ENCODE peak calls at places on chromosomes 1 and 21, in nine cellular contexts. One of them, this sample, is unnamed.

GRCh38 chr1:40351124-40351523 is 22.4 kb upstream of the SMAP2 start:
- DNase-seq in prostate gland: no peak
- DNase-seq in suprapubic skin: no peak
- DNase-seq in transverse colon: no peak
- DNase-seq in stomach: no peak
- DNase-seq in K562: no peak
- DNase-seq in esophagus muscularis mucosa: no peak
- DNase-seq in breast epithelium: no peak
- DNase-seq in GM12891: no peak
- DNase-seq in this sample: no peak

GRCh38 chr1:94562502-94563260 is 21.1 kb upstream of the F3 start:
- DNase-seq in transverse colon: peak; percentile 62
- DNase-seq in GM12891: no peak
- DNase-seq in prostate gland: peak; percentile 69
- DNase-seq in K562: no peak
- DNase-seq in suprapubic skin: no peak
- DNase-seq in esophagus muscularis mucosa: no peak
- DNase-seq in stomach: peak; percentile 65
- DNase-seq in breast epithelium: no peak
- DNase-seq in this sample: no peak

GRCh38 chr1:13554798-13555197 is 28.8 kb upstream of the PDPN start:
- DNase-seq in K562: no peak
- DNase-seq in GM12891: no peak
- DNase-seq in esophagus muscularis mucosa: no peak
- DNase-seq in stomach: no peak
- DNase-seq in suprapubic skin: peak; percentile 59
- DNase-seq in prostate gland: no peak
- DNase-seq in breast epithelium: no peak
- DNase-seq in transverse colon: no peak
- DNase-seq in this sample: no peak

GRCh38 chr1:46692806-46693770 is 21.4 kb downstream of the TEX38 start:
- DNase-seq in stomach: no peak
- DNase-seq in prostate gland: no peak
- DNase-seq in transverse colon: no peak
- DNase-seq in esophagus muscularis mucosa: no peak
- DNase-seq in GM12891: no peak
- DNase-seq in suprapubic skin: no peak
- DNase-seq in breast epithelium: no peak
- DNase-seq in K562: no peak
- DNase-seq in this sample: no peak

GRCh38 chr1:109649380-109649987 is 6.4 kb upstream of the GSTM4 start:
- DNase-seq in suprapubic skin: no peak
- DNase-seq in prostate gland: no peak
- DNase-seq in esophagus muscularis mucosa: peak; percentile 39
- DNase-seq in GM12891: no peak
- DNase-seq in transverse colon: no peak
- DNase-seq in breast epithelium: no peak
- DNase-seq in K562: peak; percentile 37
- DNase-seq in stomach: no peak
- DNase-seq in this sample: peak; percentile 78

GRCh38 chr1:11062965-11063401 is 3.2 kb upstream of the SRM start:
- DNase-seq in transverse colon: no peak
- DNase-seq in esophagus muscularis mucosa: no peak
- DNase-seq in breast epithelium: no peak
- DNase-seq in stomach: no peak
- DNase-seq in prostate gland: no peak
- DNase-seq in GM12891: no peak
- DNase-seq in suprapubic skin: peak; percentile 43
- DNase-seq in K562: no peak
- DNase-seq in this sample: no peak

GRCh38 chr1:216560527-216560926 is 137.3 kb upstream of the USH2A start:
- DNase-seq in breast epithelium: no peak
- DNase-seq in stomach: peak; percentile 30
- DNase-seq in transverse colon: no peak
- DNase-seq in prostate gland: no peak
- DNase-seq in esophagus muscularis mucosa: no peak
- DNase-seq in GM12891: no peak
- DNase-seq in K562: no peak
- DNase-seq in suprapubic skin: no peak
- DNase-seq in this sample: no peak

GRCh38 chr1:172883387-172883791 is 167.4 kb downstream of the TNFSF18 start:
- DNase-seq in esophagus muscularis mucosa: no peak
- DNase-seq in breast epithelium: no peak
- DNase-seq in stomach: no peak
- DNase-seq in prostate gland: no peak
- DNase-seq in K562: no peak
- DNase-seq in suprapubic skin: no peak
- DNase-seq in transverse colon: no peak
- DNase-seq in GM12891: no peak
- DNase-seq in this sample: no peak

GRCh38 chr1:186202174-186202843 is 172.7 kb downstream of the TPR start:
- DNase-seq in suprapubic skin: peak; percentile 87
- DNase-seq in esophagus muscularis mucosa: no peak
- DNase-seq in K562: no peak
- DNase-seq in stomach: no peak
- DNase-seq in transverse colon: no peak
- DNase-seq in prostate gland: no peak
- DNase-seq in GM12891: no peak
- DNase-seq in breast epithelium: peak; percentile 30
- DNase-seq in this sample: no peak

GRCh38 chr1:200150721-200151120 is 123.2 kb downstream of the NR5A2 start:
- DNase-seq in transverse colon: no peak
- DNase-seq in breast epithelium: no peak
- DNase-seq in suprapubic skin: no peak
- DNase-seq in prostate gland: no peak
- DNase-seq in stomach: no peak
- DNase-seq in esophagus muscularis mucosa: no peak
- DNase-seq in K562: peak; percentile 80
- DNase-seq in GM12891: no peak
- DNase-seq in this sample: no peak

GRCh38 chr1:199490804-199491527 is 536.5 kb upstream of the NR5A2 start:
- DNase-seq in breast epithelium: no peak
- DNase-seq in stomach: no peak
- DNase-seq in K562: no peak
- DNase-seq in suprapubic skin: no peak
- DNase-seq in transverse colon: no peak
- DNase-seq in esophagus muscularis mucosa: no peak
- DNase-seq in prostate gland: no peak
- DNase-seq in GM12891: no peak
- DNase-seq in this sample: no peak

GRCh38 chr1:43839056-43839455 is 94.5 kb upstream of the ARTN start:
- DNase-seq in suprapubic skin: no peak
- DNase-seq in K562: no peak
- DNase-seq in stomach: no peak
- DNase-seq in prostate gland: no peak
- DNase-seq in esophagus muscularis mucosa: no peak
- DNase-seq in transverse colon: no peak
- DNase-seq in breast epithelium: no peak
- DNase-seq in GM12891: no peak
- DNase-seq in this sample: no peak

GRCh38 chr1:54409156-54410142 is 3.3 kb upstream of the SSBP3 start:
- DNase-seq in GM12891: peak; percentile 37
- DNase-seq in prostate gland: no peak
- DNase-seq in esophagus muscularis mucosa: no peak
- DNase-seq in K562: peak; percentile 85
- DNase-seq in stomach: peak; percentile 28
- DNase-seq in suprapubic skin: no peak
- DNase-seq in transverse colon: peak; percentile 68
- DNase-seq in breast epithelium: no peak
- DNase-seq in this sample: no peak

GRCh38 chr1:54406339-54407181 is at the start of gene SSBP3:
- DNase-seq in stomach: peak; percentile 95
- DNase-seq in transverse colon: peak; percentile 95
- DNase-seq in GM12891: peak; percentile 93
- DNase-seq in prostate gland: peak; percentile 91
- DNase-seq in esophagus muscularis mucosa: peak; percentile 95
- DNase-seq in breast epithelium: peak; percentile 87
- DNase-seq in suprapubic skin: peak; percentile 94
- DNase-seq in K562: peak; percentile 99
- DNase-seq in this sample: no peak

GRCh38 chr1:54408701-54409066 is 2.5 kb upstream of the SSBP3 start:
- DNase-seq in stomach: no peak
- DNase-seq in GM12891: no peak
- DNase-seq in suprapubic skin: no peak
- DNase-seq in prostate gland: no peak
- DNase-seq in K562: no peak
- DNase-seq in esophagus muscularis mucosa: no peak
- DNase-seq in breast epithelium: no peak
- DNase-seq in transverse colon: no peak
- DNase-seq in this sample: no peak

GRCh38 chr1:54407201-54407956 is 1.2 kb upstream of the SSBP3 start:
- DNase-seq in transverse colon: peak; percentile 81
- DNase-seq in K562: peak; percentile 89
- DNase-seq in GM12891: peak; percentile 53
- DNase-seq in prostate gland: peak; percentile 79
- DNase-seq in breast epithelium: peak; percentile 85
- DNase-seq in stomach: peak; percentile 75
- DNase-seq in esophagus muscularis mucosa: no peak
- DNase-seq in suprapubic skin: no peak
- DNase-seq in this sample: no peak

DNA sequence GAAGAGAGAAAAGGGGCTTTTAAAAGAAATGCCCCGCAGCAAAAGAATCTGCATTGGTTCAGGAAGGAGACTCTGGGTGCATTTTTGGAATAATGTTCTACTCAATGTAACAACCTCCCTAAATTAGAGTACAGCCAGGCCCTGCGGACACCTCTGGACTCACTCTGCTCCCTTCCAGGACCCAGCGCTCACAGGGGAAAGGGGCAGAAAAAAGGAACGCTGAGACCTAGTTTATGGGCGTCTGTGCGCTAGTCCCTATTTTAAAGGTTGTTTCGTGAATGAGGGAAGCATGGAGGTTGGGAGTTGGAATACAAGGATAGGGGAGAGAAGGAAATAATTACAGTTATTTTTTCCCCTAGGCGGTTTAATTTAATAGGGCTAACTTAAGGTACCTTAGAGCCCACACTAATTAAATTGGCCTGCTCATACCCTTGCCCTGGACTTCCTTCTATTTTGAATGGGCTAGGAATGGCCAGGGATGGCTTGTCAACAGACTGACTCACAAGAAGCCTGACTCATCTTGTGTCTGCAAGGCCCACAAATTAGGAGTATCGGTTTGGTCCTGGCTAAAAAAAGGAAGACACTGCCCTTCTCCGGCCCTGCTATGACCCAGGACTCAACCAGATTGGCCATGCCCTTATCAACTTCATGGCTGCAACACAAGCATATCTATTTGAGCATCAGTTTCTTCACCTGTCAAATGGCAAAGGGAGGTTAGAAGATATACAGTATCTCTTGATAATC is 1.9 kb upstream of the SSBP3 start:
- DNase-seq in suprapubic skin: no peak
- DNase-seq in K562: peak; percentile 73
- DNase-seq in prostate gland: no peak
- DNase-seq in stomach: no peak
- DNase-seq in breast epithelium: peak; percentile 59
- DNase-seq in transverse colon: no peak
- DNase-seq in esophagus muscularis mucosa: no peak
- DNase-seq in GM12891: no peak
- DNase-seq in this sample: no peak
- TF ChIP-seq POLR2AphosphoS5 in suprapubic skin: no peak
- TF ChIP-seq POLR2AphosphoS5 in K562: peak; percentile 48
- TF ChIP-seq POLR2AphosphoS5 in prostate gland: no peak
- TF ChIP-seq POLR2AphosphoS5 in stomach: peak; percentile 47
- TF ChIP-seq POLR2AphosphoS5 in breast epithelium: no peak
- TF ChIP-seq POLR2AphosphoS5 in transverse colon: no peak
- TF ChIP-seq POLR2AphosphoS5 in esophagus muscularis mucosa: no peak
- TF ChIP-seq POLR2AphosphoS5 in GM12891: no peak
- TF ChIP-seq POLR2AphosphoS5 in this sample: no peak

DNA sequence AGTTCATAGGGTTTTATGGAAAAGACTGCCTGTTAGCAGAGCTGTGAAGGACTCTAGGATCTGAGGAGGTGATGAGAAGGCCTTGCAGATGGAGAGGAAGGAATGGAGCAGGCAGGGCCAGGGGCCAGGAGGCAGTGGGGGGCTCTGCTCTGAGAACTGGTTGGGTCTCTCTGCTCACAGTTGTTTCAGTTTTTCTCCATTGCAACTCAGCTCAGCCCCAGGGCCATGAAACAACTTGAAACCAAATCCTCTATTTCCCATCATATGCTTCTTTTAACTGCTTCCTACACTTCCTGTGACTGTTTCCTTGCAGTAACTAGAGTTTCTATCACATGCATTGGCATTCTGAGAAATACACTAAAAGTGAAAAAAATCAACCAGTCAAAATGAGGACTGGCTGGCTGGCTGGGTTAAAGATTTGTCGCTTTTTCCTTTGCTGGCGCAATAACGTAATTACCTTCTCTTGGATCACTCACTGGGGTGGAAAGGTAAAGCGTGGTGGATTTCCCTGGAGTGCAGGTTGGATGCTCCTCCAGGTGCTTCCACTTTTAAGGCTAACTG is 172.0 kb downstream of the CDC7 start:
- DNase-seq in esophagus muscularis mucosa: peak; percentile 34
- DNase-seq in suprapubic skin: no peak
- DNase-seq in prostate gland: no peak
- DNase-seq in stomach: no peak
- DNase-seq in transverse colon: no peak
- DNase-seq in K562: no peak
- DNase-seq in breast epithelium: no peak
- DNase-seq in GM12891: no peak
- DNase-seq in this sample: no peak
- TF ChIP-seq POLR2A in esophagus muscularis mucosa: no peak
- TF ChIP-seq POLR2A in suprapubic skin: no peak
- TF ChIP-seq POLR2A in prostate gland: no peak
- TF ChIP-seq POLR2A in stomach: no peak
- TF ChIP-seq POLR2A in transverse colon: no peak
- TF ChIP-seq POLR2A in K562: no peak
- TF ChIP-seq POLR2A in breast epithelium: no peak
- TF ChIP-seq POLR2A in GM12891: no peak
- TF ChIP-seq POLR2A in this sample: no peak

GRCh38 chr21:42748620-42749176 is 95.3 kb downstream of the PDE9A start:
- DNase-seq in prostate gland: no peak
- DNase-seq in breast epithelium: no peak
- DNase-seq in transverse colon: no peak
- DNase-seq in suprapubic skin: no peak
- DNase-seq in GM12891: no peak
- DNase-seq in esophagus muscularis mucosa: no peak
- DNase-seq in stomach: no peak
- DNase-seq in K562: no peak
- DNase-seq in this sample: no peak
- TF ChIP-seq POLR2AphosphoS5 in prostate gland: no peak
- TF ChIP-seq POLR2AphosphoS5 in breast epithelium: no peak
- TF ChIP-seq POLR2AphosphoS5 in transverse colon: no peak
- TF ChIP-seq POLR2AphosphoS5 in suprapubic skin: no peak
- TF ChIP-seq POLR2AphosphoS5 in GM12891: no peak
- TF ChIP-seq POLR2AphosphoS5 in esophagus muscularis mucosa: peak; percentile 77
- TF ChIP-seq POLR2AphosphoS5 in stomach: peak; percentile 4
- TF ChIP-seq POLR2AphosphoS5 in K562: no peak
- TF ChIP-seq POLR2AphosphoS5 in this sample: no peak

DNA sequence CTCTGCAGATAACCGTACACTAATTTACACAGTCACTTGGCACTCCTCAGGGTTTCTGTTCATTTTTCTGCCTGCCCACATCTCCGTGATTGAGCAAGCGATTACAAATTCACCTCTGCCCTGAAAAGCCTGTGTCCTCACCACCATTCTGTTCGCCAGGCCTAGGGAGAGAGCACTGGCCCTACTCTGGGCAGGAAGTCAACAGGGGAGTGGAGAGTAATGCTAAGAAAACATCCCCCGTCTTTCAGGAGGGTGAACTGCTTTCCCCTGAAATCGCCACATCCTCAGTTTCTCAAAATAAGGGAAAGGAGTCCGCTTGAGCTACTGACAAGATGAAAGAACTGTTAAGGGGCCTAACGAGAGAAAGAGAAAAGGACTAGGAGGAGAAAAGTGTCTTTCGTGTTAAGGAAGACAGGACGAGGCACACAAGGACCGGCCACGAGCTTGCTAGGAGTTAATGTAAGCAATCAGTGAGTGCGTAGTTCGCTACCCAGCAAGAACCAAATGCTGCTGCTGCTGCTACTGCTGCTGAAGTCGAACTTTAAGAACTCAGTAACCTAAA is 632 bp downstream of the PEX19 start:
- DNase-seq in K562: peak; percentile 26
- DNase-seq in GM12891: peak; percentile 23
- DNase-seq in prostate gland: no peak
- DNase-seq in esophagus muscularis mucosa: no peak
- DNase-seq in stomach: peak; percentile 28
- DNase-seq in transverse colon: peak; percentile 41
- DNase-seq in suprapubic skin: no peak
- DNase-seq in breast epithelium: no peak
- DNase-seq in this sample: no peak
- TF ChIP-seq POLR2A in K562: no peak
- TF ChIP-seq POLR2A in GM12891: no peak
- TF ChIP-seq POLR2A in prostate gland: no peak
- TF ChIP-seq POLR2A in esophagus muscularis mucosa: no peak
- TF ChIP-seq POLR2A in stomach: no peak
- TF ChIP-seq POLR2A in transverse colon: peak; percentile 44
- TF ChIP-seq POLR2A in suprapubic skin: no peak
- TF ChIP-seq POLR2A in breast epithelium: no peak
- TF ChIP-seq POLR2A in this sample: no peak

This sample was measured in vagina.